ENCODE peak calls at places on chromosome 11, in six cellular contexts. R, F, U, Q, S and K are unnamed samples.

GRCh38 chr11:70551323-70552166 is 153.2 kb downstream of the CTTN start:
- DNase-seq in R (no peak), F (peak), Q (no peak), U (no peak), S (no peak), K (no peak)

GRCh38 chr11:57015679-57016078 is 27.0 kb downstream of the OR5AK2 start:
- DNase-seq in S (no peak), Q (no peak), U (no peak), F (no peak), R (no peak), K (no peak)

GRCh38 chr11:108858624-108859023 is 193.8 kb downstream of the DDX10 start:
- DNase-seq in S (no peak), F (no peak), U (no peak), R (no peak), Q (no peak), K (no peak)

GRCh38 chr11:1234054-1234720 is 11.3 kb downstream of the MUC5B start:
- DNase-seq in R (no peak), S (no peak), F (peak), U (peak), Q (no peak), K (no peak)

GRCh38 chr11:30091728-30092127 is 74.9 kb upstream of the KCNA4 start:
- DNase-seq in Q (no peak), F (no peak), S (no peak), U (no peak), R (no peak), K (peak)

GRCh38 chr11:57787920-57788716 is 26.5 kb downstream of the CTNND1 start:
- DNase-seq in Q (no peak), F (no peak), S (no peak), R (no peak), U (peak), K (no peak)

GRCh38 chr11:62124186-62125113 is 639 bp downstream of the INCENP start:
- DNase-seq in F (no peak), S (no peak), R (peak), U (no peak), Q (peak), K (no peak)

GRCh38 chr11:120424185-120424969 is 87.2 kb upstream of the GRIK4 start:
- DNase-seq in R (no peak), F (no peak), S (no peak), Q (peak), U (no peak), K (no peak)

GRCh38 chr11:20156280-20156875 is 3.9 kb downstream of the DBX1 start:
- DNase-seq in Q (no peak), S (no peak), R (no peak), U (no peak), F (peak), K (no peak)

GRCh38 chr11:73916435-73916834 is 34.4 kb upstream of the DNAJB13 start:
- DNase-seq in Q (peak), S (no peak), F (no peak), U (no peak), R (peak), K (no peak)

GRCh38 chr11:65399845-65400244 is 13.4 kb downstream of the FRMD8 start:
- DNase-seq in Q (no peak), F (no peak), R (no peak), S (no peak), U (no peak), K (no peak)

GRCh38 chr11:107947904-107948303 is 19.7 kb downstream of the RAB39A start:
- DNase-seq in Q (no peak), R (no peak), S (no peak), F (no peak), U (no peak), K (no peak)

GRCh38 chr11:60835472-60835871 is 6.4 kb upstream of the CCDC86 start:
- DNase-seq in Q (peak), S (no peak), F (no peak), U (no peak), R (peak), K (no peak)

GRCh38 chr11:95296165-95296564 is 65.2 kb upstream of the SESN3 start:
- DNase-seq in F (no peak), R (no peak), Q (no peak), S (no peak), U (peak), K (no peak)

GRCh38 chr11:15059132-15059531 is 14.3 kb upstream of the CALCB start:
- DNase-seq in R (peak), F (no peak), U (no peak), Q (no peak), S (no peak), K (no peak)

GRCh38 chr11:16783321-16783801 is 44.9 kb downstream of the C11orf58 start:
- DNase-seq in R (no peak), Q (no peak), U (no peak), F (no peak), S (no peak), K (no peak)

GRCh38 chr11:128669491-128669890 is 24.4 kb upstream of the FLI1 start:
- DNase-seq in F (no peak), S (no peak), Q (peak), U (no peak), R (peak), K (no peak)

GRCh38 chr11:47259178-47259977 is 1.6 kb downstream of the NR1H3 start:
- DNase-seq in Q (peak), U (peak), F (peak), R (peak), S (no peak), K (no peak)

GRCh38 chr11:113664981-113665710 is 41.0 kb downstream of the TMPRSS5 start:
- DNase-seq in F (no peak), S (no peak), R (no peak), Q (no peak), U (no peak), K (no peak)

GRCh38 chr11:13836666-13837065 is 125.9 kb upstream of the SPON1 start:
- DNase-seq in F (no peak), Q (no peak), R (no peak), S (no peak), U (no peak), K (no peak)

GRCh38 chr11:13837286-13837685 is 125.2 kb upstream of the SPON1 start:
- DNase-seq in F (no peak), R (peak), Q (peak), S (no peak), U (no peak), K (peak)

GRCh38 chr11:13831707-13832106 is 130.8 kb upstream of the SPON1 start:
- DNase-seq in S (no peak), U (no peak), R (no peak), F (no peak), Q (no peak), K (no peak)

GRCh38 chr11:13834463-13834862 is 128.1 kb upstream of the SPON1 start:
- DNase-seq in F (no peak), S (no peak), U (no peak), R (no peak), Q (no peak), K (no peak)
- TF ChIP-seq CTCF in F (no peak), S (peak), U (peak), R (peak), Q (peak), K (peak)

DNA sequence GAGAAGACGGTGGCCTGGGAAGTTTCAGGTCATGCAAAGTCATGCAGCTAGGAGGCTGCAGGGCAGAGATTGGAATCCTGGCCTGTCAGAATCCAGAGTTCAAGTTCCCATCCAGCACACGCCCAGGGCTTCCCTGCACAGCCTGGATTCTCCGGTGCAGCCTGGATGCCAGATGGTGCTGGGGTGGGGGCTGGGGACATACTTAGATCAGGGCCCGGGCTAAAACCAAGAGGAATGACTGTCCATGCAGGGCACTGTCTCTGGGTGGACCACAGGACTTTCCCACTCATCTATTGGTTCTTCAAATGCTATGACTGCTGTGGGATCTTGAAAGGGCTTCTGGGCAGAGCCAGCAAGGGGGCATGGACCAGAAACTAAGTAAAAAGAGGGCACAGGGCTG is 24.6 kb downstream of the LMO1 start:
- DNase-seq in Q (no peak), U (no peak), F (peak), R (no peak), S (no peak), K (no peak)
- H3K4me3 ChIP-seq in Q (no peak), U (no peak), F (no peak), R (no peak), S (no peak), K (no peak)

GRCh38 chr11:11880179-11880578 is 38.4 kb downstream of the USP47 start:
- DNase-seq in U (no peak), F (no peak), S (no peak), Q (no peak), R (no peak), K (no peak)

GRCh38 chr11:11871991-11872401 is 30.2 kb downstream of the USP47 start:
- DNase-seq in R (no peak), F (no peak), U (no peak), Q (no peak), S (no peak), K (no peak)

GRCh38 chr11:11876458-11876857 is 34.7 kb downstream of the USP47 start:
- DNase-seq in U (no peak), F (no peak), Q (peak), S (no peak), R (peak), K (no peak)
- TF ChIP-seq CTCF in U (no peak), F (no peak), Q (peak), S (no peak), R (peak), K (peak)

DNA sequence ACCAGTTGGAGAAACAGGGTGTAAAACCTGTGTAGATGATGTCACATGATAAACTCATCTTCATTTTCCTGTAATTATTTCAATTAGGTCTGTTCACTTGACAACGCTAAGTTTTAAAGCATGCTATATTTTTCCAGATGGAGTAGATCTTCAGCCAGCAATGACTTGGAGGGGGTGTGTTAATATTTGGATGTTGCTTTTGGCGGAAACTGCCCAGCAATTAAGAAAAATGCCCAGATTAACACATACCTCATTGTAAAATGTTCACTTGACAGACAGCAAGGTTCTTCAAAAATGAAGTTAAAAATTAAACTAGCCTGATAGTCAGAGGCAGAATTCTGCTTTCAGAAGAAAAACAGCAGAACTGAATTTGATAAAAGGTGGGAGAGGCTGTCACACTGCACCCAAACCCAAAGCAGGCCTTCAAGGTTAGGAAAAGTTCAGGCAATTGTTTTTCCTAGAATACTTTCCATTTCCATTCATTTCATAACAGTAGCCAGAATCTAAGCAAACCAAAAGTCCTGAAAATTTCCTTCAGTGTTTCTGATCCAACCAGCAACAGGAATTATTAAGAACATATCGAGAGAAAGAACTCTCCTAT is 33.0 kb downstream of the VSIG10L2 start:
- DNase-seq in U (no peak), Q (no peak), R (no peak), S (no peak), F (no peak), K (no peak)
- H3K4me3 ChIP-seq in U (no peak), Q (no peak), R (no peak), S (no peak), F (no peak), K (no peak)